ENCODE peak calls at places on chromosomes 16 and 17, in nine cellular contexts. V, H, W, Z, F, D, X, G and I are unnamed samples.

GRCh38 chr17:29826045-29826692 is 103.9 kb downstream of the SSH2 start:
- DNase-seq in W (no peak), Z (no peak), V (no peak), D (no peak), H (no peak), F (no peak), X (no peak), G (no peak), I (no peak)

GRCh38 chr16:21167929-21168602 is 9.6 kb downstream of the LDAF1 start:
- DNase-seq in W (no peak), G (no peak), F (no peak), V (no peak), D (no peak), H (no peak), Z (no peak), X (no peak), I (peak)

GRCh38 chr17:73404246-73404645 is 92.4 kb upstream of the CDC42EP4 start:
- DNase-seq in D (no peak), X (no peak), V (no peak), H (no peak), F (no peak), W (no peak), Z (no peak), G (no peak), I (no peak)

GRCh38 chr16:5944971-5945370 is 847.4 kb upstream of the EEF2KMT start:
- DNase-seq in D (no peak), F (no peak), H (no peak), Z (peak), X (no peak), G (no peak), W (peak), V (no peak), I (no peak)

GRCh38 chr17:72603346-72604242 is 482.8 kb downstream of the SOX9 start:
- DNase-seq in G (peak), D (no peak), W (peak), H (no peak), X (peak), F (no peak), V (no peak), Z (no peak), I (no peak)

GRCh38 chr17:82281502-82282238 is 8.2 kb upstream of the CSNK1D start:
- DNase-seq in F (no peak), X (peak), G (no peak), Z (no peak), D (no peak), W (peak), V (peak), H (no peak), I (no peak)

GRCh38 chr17:82317394-82318168 is at the start of gene CD7:
- DNase-seq in X (no peak), F (no peak), G (no peak), D (no peak), V (no peak), H (no peak), Z (no peak), W (no peak), I (no peak)

GRCh38 chr17:77527836-77528505 is 387.2 kb downstream of the SEC14L1 start:
- DNase-seq in Z (peak), F (no peak), H (no peak), V (no peak), G (no peak), W (no peak), X (no peak), D (no peak), I (no peak)

GRCh38 chr16:68368602-68368944 is 57.8 kb downstream of the PRMT7 start:
- DNase-seq in W (no peak), V (no peak), G (no peak), F (peak), X (no peak), H (no peak), Z (peak), D (peak), I (peak)

GRCh38 chr16:82031116-82032084 is 3.7 kb upstream of the HSD17B2 start:
- DNase-seq in X (peak), G (peak), Z (peak), H (peak), D (peak), F (peak), W (peak), V (peak), I (peak)

GRCh38 chr16:24875466-24875865 is 29.7 kb downstream of the SLC5A11 start:
- DNase-seq in W (no peak), X (no peak), F (no peak), Z (no peak), V (no peak), D (no peak), G (no peak), H (no peak), I (no peak)

GRCh38 chr17:74512624-74513084 is 18.6 kb downstream of the CD300LB start:
- DNase-seq in V (no peak), X (no peak), W (peak), G (no peak), D (no peak), F (no peak), Z (no peak), H (no peak), I (no peak)

GRCh38 chr16:85334718-85335583 is 222.7 kb upstream of the CIBAR2 start:
- DNase-seq in D (peak), F (peak), Z (peak), W (no peak), X (no peak), H (peak), G (no peak), V (peak), I (peak)

GRCh38 chr17:18039535-18040286 is 503 bp downstream of the GID4 start:
- DNase-seq in W (peak), F (peak), D (peak), Z (peak), H (peak), X (no peak), G (no peak), V (peak), I (peak)

GRCh38 chr17:20008242-20009051 is 712 bp upstream of the SPECC1 start:
- DNase-seq in G (no peak), V (no peak), F (peak), Z (peak), D (peak), X (no peak), W (peak), H (no peak), I (no peak)

GRCh38 chr17:43010667-43011308 is 4.2 kb downstream of the IFI35 start:
- DNase-seq in G (no peak), F (no peak), X (no peak), Z (no peak), V (no peak), D (no peak), H (no peak), W (no peak), I (no peak)

GRCh38 chr16:55222436-55222835 is 101.6 kb upstream of the IRX6 start:
- DNase-seq in D (no peak), X (no peak), Z (no peak), G (no peak), V (no peak), F (no peak), W (no peak), H (no peak), I (no peak)

GRCh38 chr16:62213763-62214162 is 177.5 kb upstream of the CDH8 start:
- DNase-seq in Z (no peak), W (no peak), F (peak), V (no peak), X (no peak), H (no peak), D (peak), G (no peak), I (peak)

GRCh38 chr17:45293413-45294211 is 23.2 kb downstream of the MAP3K14 start:
- DNase-seq in V (peak), X (peak), H (no peak), Z (no peak), F (no peak), G (peak), W (peak), D (no peak), I (no peak)

GRCh38 chr16:83960521-83961249 is 7.4 kb upstream of the NECAB2 start:
- DNase-seq in G (no peak), H (no peak), Z (no peak), W (no peak), D (no peak), X (no peak), F (no peak), V (no peak), I (no peak)

GRCh38 chr17:13410874-13411273 is 190.9 kb downstream of the HS3ST3A1 start:
- DNase-seq in X (peak), V (no peak), Z (no peak), F (no peak), D (no peak), W (peak), G (peak), H (no peak), I (no peak)

GRCh38 chr17:43683928-43684653 is 22.4 kb upstream of the MEOX1 start:
- DNase-seq in W (no peak), H (no peak), D (no peak), X (no peak), V (no peak), Z (no peak), G (no peak), F (no peak), I (no peak)

GRCh38 chr17:9408381-9408780 is 167.2 kb downstream of the STX8 start:
- DNase-seq in D (no peak), Z (no peak), F (no peak), G (peak), X (peak), V (no peak), H (no peak), W (peak), I (no peak)

GRCh38 chr17:39400547-39401411 is 647 bp downstream of the FBXL20 start:
- DNase-seq in F (no peak), H (no peak), Z (peak), V (peak), D (peak), X (no peak), W (peak), G (no peak), I (no peak)

GRCh38 chr17:64081802-64082799 is 47.8 kb downstream of the ERN1 start:
- DNase-seq in D (no peak), F (no peak), X (peak), G (peak), V (peak), W (peak), Z (peak), H (no peak), I (peak)

GRCh38 chr17:44071772-44072171 is 1.2 kb downstream of the G6PC3 start:
- DNase-seq in G (no peak), X (peak), F (no peak), Z (no peak), V (peak), W (peak), H (no peak), D (no peak), I (no peak)

GRCh38 chr17:36120221-36120620 is 16.6 kb downstream of the CCL4 start:
- DNase-seq in Z (no peak), X (no peak), F (no peak), G (no peak), D (no peak), V (no peak), W (no peak), H (no peak), I (no peak)

GRCh38 chr17:69448431-69449102 is 34.1 kb downstream of the MAP2K6 start:
- DNase-seq in V (peak), F (peak), Z (peak), H (peak), X (no peak), G (no peak), D (peak), W (no peak), I (no peak)

GRCh38 chr17:40307001-40307690 is 1.8 kb upstream of the RARA start:
- DNase-seq in X (no peak), G (peak), H (no peak), V (no peak), Z (peak), F (peak), D (peak), W (peak), I (no peak)

GRCh38 chr16:22813946-22814325 is at the start of gene HS3ST2:
- DNase-seq in H (peak), Z (peak), X (no peak), D (peak), V (no peak), G (no peak), F (peak), W (peak), I (no peak)

GRCh38 chr17:18356624-18357023 is 6.7 kb downstream of the SHMT1 start:
- DNase-seq in H (no peak), Z (no peak), W (peak), G (peak), V (no peak), X (peak), D (no peak), F (no peak), I (no peak)

GRCh38 chr16:49681449-49681848 is 174.5 kb downstream of the ZNF423 start:
- DNase-seq in D (no peak), F (no peak), Z (no peak), W (no peak), X (no peak), H (no peak), V (no peak), G (no peak), I (no peak)
- H2AFZ ChIP-seq in D (no peak), F (no peak), Z (no peak), W (no peak), X (no peak), H (no peak), V (no peak), G (no peak), I (no peak)

GRCh38 chr16:66620419-66620775 is 15.9 kb downstream of the CMTM3 start:
- DNase-seq in X (no peak), G (no peak), H (no peak), F (no peak), D (no peak), W (no peak), V (no peak), Z (no peak), I (no peak)
- H2AFZ ChIP-seq in X (no peak), G (no peak), H (no peak), F (no peak), D (no peak), W (no peak), V (no peak), Z (no peak), I (peak)

GRCh38 chr17:28744802-28745051 is 916 bp downstream of the TRAF4 start:
- DNase-seq in X (no peak), V (no peak), W (no peak), F (no peak), D (no peak), H (no peak), Z (no peak), G (no peak), I (peak)
- H2AFZ ChIP-seq in X (peak), V (peak), W (peak), F (no peak), D (no peak), H (no peak), Z (no peak), G (no peak), I (no peak)

DNA sequence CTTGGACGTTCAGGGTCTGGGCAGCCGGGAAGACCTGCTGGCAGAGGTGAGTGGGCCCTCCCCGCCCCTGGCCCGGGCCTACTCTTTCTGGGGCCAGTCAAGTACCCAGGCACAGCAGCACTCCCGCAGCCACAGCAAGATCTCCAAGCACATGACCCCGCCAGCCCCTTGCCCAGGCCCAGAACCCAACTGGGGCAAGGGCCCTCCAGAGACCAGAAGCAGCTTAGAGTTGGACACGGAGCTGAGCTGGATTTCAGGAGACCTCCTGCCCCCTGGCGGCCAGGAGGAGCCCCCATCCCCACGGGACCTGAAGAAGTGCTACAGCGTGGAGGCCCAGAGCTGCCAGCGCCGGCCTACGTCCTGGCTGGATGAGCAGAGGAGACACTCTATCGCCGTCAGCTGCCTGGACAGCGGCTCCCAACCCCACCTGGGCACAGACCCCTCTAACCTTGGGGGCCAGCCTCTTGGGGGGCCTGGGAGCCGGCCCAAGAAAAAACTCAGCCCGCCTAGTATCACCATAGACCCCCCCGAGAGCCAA is 8.6 kb upstream of the ABCC3 start:
- DNase-seq in V (peak), H (peak), F (peak), Z (peak), X (peak), W (peak), G (peak), D (peak), I (peak)
- H2AFZ ChIP-seq in V (no peak), H (peak), F (no peak), Z (peak), X (peak), W (peak), G (no peak), D (peak), I (no peak)

DNA sequence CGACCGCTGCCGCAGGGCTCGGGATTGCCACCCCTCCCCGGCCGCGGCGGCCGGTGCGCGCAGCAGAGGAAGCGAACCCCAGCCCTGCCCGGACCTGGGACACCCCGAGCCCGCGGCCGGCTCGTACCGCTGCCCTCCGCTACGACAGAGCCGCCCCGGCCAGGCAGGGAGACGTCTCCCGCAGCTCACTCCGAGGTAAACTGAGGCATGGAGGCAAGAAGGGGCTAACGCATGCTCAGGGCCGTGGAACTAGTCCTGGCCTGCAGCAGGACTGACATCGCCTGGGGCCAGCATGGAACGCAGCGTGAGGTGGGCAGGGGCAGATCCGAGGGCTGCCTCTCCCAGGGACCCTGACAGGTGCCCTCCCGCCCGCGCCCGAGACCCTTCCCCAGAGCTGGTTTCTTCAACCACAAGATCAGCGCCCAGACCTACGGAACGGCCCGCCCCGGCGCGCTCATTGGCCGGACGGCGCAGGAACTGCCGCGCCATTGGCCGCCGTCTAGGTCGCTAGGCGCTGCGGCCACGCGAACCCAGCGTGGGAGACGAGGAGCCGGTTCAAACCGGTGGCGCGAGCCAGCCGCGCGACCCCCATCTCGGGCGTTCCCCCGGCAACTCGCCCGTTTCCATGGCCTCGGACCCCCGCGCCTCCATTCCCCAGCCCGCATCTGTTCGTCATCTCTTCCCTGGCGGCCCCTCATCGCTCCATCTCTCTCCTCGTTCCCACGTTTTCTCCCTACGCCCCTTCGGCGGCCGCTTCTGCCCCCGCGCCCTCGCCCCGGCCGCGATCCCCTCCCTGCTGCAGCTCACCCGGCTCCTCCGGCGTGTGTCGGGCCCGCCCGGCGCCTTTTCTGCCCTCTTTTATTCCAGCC is at the start of gene SLC43A2:
- DNase-seq in F (peak), D (peak), V (peak), H (peak), X (peak), Z (peak), W (peak), G (peak), I (peak)
- H2AFZ ChIP-seq in F (peak), D (peak), V (peak), H (peak), X (peak), Z (peak), W (peak), G (peak), I (peak)

GRCh38 chr16:80299416-80299815 is 241.4 kb upstream of the DYNLRB2 start:
- DNase-seq in W (no peak), F (no peak), H (no peak), G (peak), D (no peak), X (no peak), V (no peak), Z (no peak), I (no peak)
- H2AFZ ChIP-seq in W (peak), F (no peak), H (no peak), G (no peak), D (no peak), X (peak), V (no peak), Z (no peak), I (no peak)

GRCh38 chr16:54193013-54193655 is 93.5 kb downstream of the IRX3 start:
- DNase-seq in V (no peak), F (no peak), Z (no peak), W (no peak), X (no peak), G (no peak), H (no peak), D (no peak), I (no peak)
- H2AFZ ChIP-seq in V (no peak), F (no peak), Z (peak), W (peak), X (peak), G (no peak), H (peak), D (peak), I (no peak)

GRCh38 chr16:59478806-59479205 is 744.7 kb upstream of the GOT2 start:
- DNase-seq in H (no peak), V (peak), F (no peak), Z (no peak), W (peak), G (no peak), X (peak), D (no peak), I (no peak)
- H2AFZ ChIP-seq in H (no peak), V (peak), F (peak), Z (no peak), W (peak), G (no peak), X (no peak), D (no peak), I (no peak)

GRCh38 chr17:31843382-31843780 is 15.7 kb downstream of the COPRS start:
- DNase-seq in G (peak), F (no peak), W (peak), D (no peak), H (no peak), Z (no peak), X (peak), V (no peak), I (no peak)

GRCh38 chr17:31841850-31842415 is 17.1 kb downstream of the COPRS start:
- DNase-seq in G (no peak), Z (no peak), X (no peak), V (no peak), F (no peak), W (no peak), D (no peak), H (no peak), I (no peak)

GRCh38 chr17:31838641-31839225 is 20.3 kb downstream of the COPRS start:
- DNase-seq in F (no peak), D (no peak), V (no peak), W (peak), Z (no peak), H (no peak), G (peak), X (peak), I (no peak)

GRCh38 chr17:31842416-31843381 is 16.3 kb downstream of the COPRS start:
- DNase-seq in H (peak), Z (peak), W (peak), X (peak), G (peak), F (peak), D (peak), V (peak), I (peak)
- H2AFZ ChIP-seq in H (peak), Z (peak), W (peak), X (peak), G (peak), F (peak), D (peak), V (peak), I (peak)